ENCODE peak calls at places on chromosomes 16 and 17, in seven cellular contexts. K is left ventricle myocardium inferior, I is astrocyte of the spinal cord, C is IMR-90, N is DND-41, Y is sigmoid colon, R is body of pancreas. A is an unnamed sample.

GRCh38 chr17:10613775-10614513 is 43.2 kb downstream of the MYH3 start:
- DNase-seq in K (no peak), I (no peak), C (peak; percentile 13), N (no peak), Y (no peak), R (no peak), A (no peak)

GRCh38 chr16:5735444-5735843 is 637.8 kb upstream of the EEF2KMT start:
- DNase-seq in K (no peak), I (no peak), C (no peak), N (no peak), Y (no peak), R (no peak), A (no peak)

GRCh38 chr16:72467157-72467759 is 295.3 kb upstream of the PMFBP1 start:
- DNase-seq in K (no peak), I (peak; percentile 66), C (peak; percentile 60), N (peak; percentile 8), Y (no peak), R (no peak), A (peak; percentile 43)

GRCh38 chr17:38703742-38704644 is 1.1 kb upstream of the MLLT6 start:
- DNase-seq in K (peak; percentile 84), I (no peak), C (no peak), N (peak; percentile 98), Y (peak; percentile 90), R (peak; percentile 95), A (peak; percentile 93)

GRCh38 chr17:50210249-50211225 is 9.1 kb upstream of the COL1A1 start:
- DNase-seq in K (peak; percentile 57), I (peak; percentile 99), C (peak; percentile 99), N (no peak), Y (peak; percentile 94), R (peak; percentile 44), A (no peak)

GRCh38 chr17:59001158-59001814 is 105.4 kb downstream of the TRIM37 start:
- DNase-seq in K (no peak), I (peak; percentile 61), C (peak; percentile 67), N (no peak), Y (no peak), R (peak; percentile 40), A (no peak)

GRCh38 chr17:17751996-17752821 is 71.0 kb downstream of the RAI1 start:
- DNase-seq in K (peak; percentile 95), I (peak; percentile 95), C (peak; percentile 88), N (peak; percentile 98), Y (peak; percentile 98), R (peak; percentile 97), A (peak; percentile 90)

GRCh38 chr17:68711858-68712257 is 110.7 kb upstream of the FAM20A start:
- DNase-seq in K (no peak), I (no peak), C (peak; percentile 3), N (no peak), Y (no peak), R (no peak), A (no peak)

GRCh38 chr17:38460716-38461650 is 32.7 kb downstream of the ARHGAP23 start:
- DNase-seq in K (no peak), I (no peak), C (no peak), N (no peak), Y (no peak), R (no peak), A (no peak)

GRCh38 chr16:11145173-11145820 is 110.7 kb downstream of the SOCS1 start:
- DNase-seq in K (peak; percentile 53), I (no peak), C (peak; percentile 54), N (no peak), Y (no peak), R (no peak), A (no peak)

GRCh38 chr17:59469786-59470485 is 95.5 kb upstream of the DHX40 start:
- DNase-seq in K (no peak), I (no peak), C (no peak), N (no peak), Y (no peak), R (no peak), A (no peak)

GRCh38 chr16:89143911-89144675 is 27.5 kb upstream of the CDH15 start:
- DNase-seq in K (no peak), I (no peak), C (no peak), N (no peak), Y (no peak), R (no peak), A (no peak)

GRCh38 chr16:69318177-69318910 is 7.2 kb downstream of the VPS4A start:
- DNase-seq in K (no peak), I (no peak), C (no peak), N (no peak), Y (no peak), R (peak; percentile 90), A (no peak)

GRCh38 chr17:82301300-82301915 is 16.0 kb downstream of the CD7 start:
- DNase-seq in K (no peak), I (no peak), C (no peak), N (peak; percentile 75), Y (peak; percentile 59), R (no peak), A (no peak)

GRCh38 chr16:11020792-11021440 is 76.6 kb downstream of the CLEC16A start:
- DNase-seq in K (no peak), I (no peak), C (no peak), N (no peak), Y (no peak), R (no peak), A (no peak)

GRCh38 chr17:4896332-4897197 is 2.8 kb upstream of the C17orf107 start:
- DNase-seq in K (no peak), I (no peak), C (no peak), N (no peak), Y (no peak), R (no peak), A (no peak)

GRCh38 chr17:20184977-20185619 is 175.9 kb downstream of the SPECC1 start:
- DNase-seq in K (no peak), I (no peak), C (no peak), N (no peak), Y (no peak), R (no peak), A (peak; percentile 8)

GRCh38 chr17:27506348-27507218 is 50.3 kb downstream of the KSR1 start:
- DNase-seq in K (no peak), I (peak; percentile 66), C (no peak), N (peak; percentile 60), Y (no peak), R (no peak), A (no peak)

GRCh38 chr16:49836668-49837067 is 19.2 kb downstream of the ZNF423 start:
- DNase-seq in K (no peak), I (no peak), C (no peak), N (no peak), Y (no peak), R (no peak), A (no peak)

GRCh38 chr17:21240375-21241055 is 12.7 kb downstream of the NATD1 start:
- DNase-seq in K (no peak), I (no peak), C (no peak), N (no peak), Y (no peak), R (no peak), A (no peak)

GRCh38 chr17:81097134-81097942 is 62.4 kb downstream of the BAIAP2 start:
- DNase-seq in K (peak; percentile 76), I (peak; percentile 90), C (peak; percentile 84), N (no peak), Y (peak; percentile 93), R (peak; percentile 70), A (no peak)

GRCh38 chr17:45228121-45228941 is 6.6 kb downstream of the FMNL1 start:
- DNase-seq in K (no peak), I (no peak), C (no peak), N (no peak), Y (no peak), R (peak; percentile 57), A (no peak)

GRCh38 chr17:45228985-45229517 is 7.4 kb downstream of the FMNL1 start:
- DNase-seq in K (peak; percentile 89), I (peak; percentile 80), C (peak; percentile 96), N (peak; percentile 54), Y (peak; percentile 96), R (peak; percentile 58), A (no peak)

GRCh38 chr17:45227101-45227591 is 5.5 kb downstream of the FMNL1 start:
- DNase-seq in K (no peak), I (no peak), C (no peak), N (no peak), Y (no peak), R (no peak), A (no peak)

GRCh38 chr17:45226620-45227019 is 4.9 kb downstream of the FMNL1 start:
- DNase-seq in K (no peak), I (no peak), C (no peak), N (no peak), Y (no peak), R (no peak), A (no peak)

GRCh38 chr17:45227631-45228120 is 6.0 kb downstream of the FMNL1 start:
- DNase-seq in K (no peak), I (no peak), C (no peak), N (no peak), Y (no peak), R (no peak), A (no peak)
- H3K4me3 ChIP-seq in K (peak overlapping the region; percentile 53), I (no peak overlapping the region), C (no peak overlapping the region), N (peak overlapping the region; percentile 69), Y (no peak overlapping the region), R (no peak overlapping the region), A (peak overlapping the region; percentile 81)

DNA sequence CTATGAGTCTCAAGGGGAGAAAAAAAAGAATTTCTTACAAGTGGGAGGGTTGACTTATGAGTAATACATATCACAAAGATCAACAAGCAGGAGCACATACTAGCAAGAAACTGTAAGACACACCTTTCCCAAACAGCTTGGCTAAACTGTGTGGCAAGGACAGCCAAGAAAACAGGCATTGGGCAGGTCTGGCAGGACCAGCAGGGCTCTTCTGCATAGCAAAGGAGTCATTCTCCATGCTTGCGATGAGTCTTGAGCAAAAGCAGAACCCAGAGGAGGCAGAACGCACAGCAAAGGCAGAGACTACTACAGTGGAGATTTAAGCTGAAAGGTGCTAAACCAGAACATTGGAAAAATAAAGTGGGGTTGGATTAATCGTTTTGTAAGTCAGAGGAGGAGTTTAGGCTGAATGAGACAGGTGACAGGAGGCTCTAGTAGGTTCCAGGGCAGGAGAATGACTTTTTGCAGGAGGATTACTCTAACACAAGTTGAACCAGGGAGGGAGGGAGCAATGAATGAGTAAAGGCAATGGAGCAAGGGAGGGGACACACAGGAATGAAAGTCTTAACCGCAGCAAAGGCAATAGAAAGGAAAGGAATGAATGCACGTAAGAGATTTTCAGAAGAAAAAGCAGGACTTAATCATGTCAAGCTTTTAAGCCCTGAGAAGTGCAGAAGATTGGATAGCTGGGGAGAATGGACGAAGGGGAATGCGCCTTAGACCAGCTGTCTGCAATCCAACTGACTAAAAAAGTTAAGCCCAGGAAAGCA is 2.7 kb downstream of the N4BP1 start:
- DNase-seq in K (no peak), I (peak; percentile 68), C (peak; percentile 67), N (no peak), Y (no peak), R (peak; percentile 60), A (no peak)
- H3K4me3 ChIP-seq in K (peak overlapping the region; percentile 95), I (no peak overlapping the region), C (no peak overlapping the region), N (peak overlapping the region; percentile 95), Y (no peak overlapping the region), R (no peak overlapping the region), A (no peak overlapping the region)

GRCh38 chr17:43694081-43694870 is 32.6 kb upstream of the MEOX1 start:
- DNase-seq in K (peak; percentile 55), I (peak; percentile 76), C (peak; percentile 75), N (peak; percentile 75), Y (peak; percentile 88), R (peak; percentile 83), A (peak; percentile 72)
- H3K4me3 ChIP-seq in K (no peak overlapping the region), I (no peak overlapping the region), C (no peak overlapping the region), N (no peak overlapping the region), Y (no peak overlapping the region), R (no peak overlapping the region), A (no peak overlapping the region)

DNA sequence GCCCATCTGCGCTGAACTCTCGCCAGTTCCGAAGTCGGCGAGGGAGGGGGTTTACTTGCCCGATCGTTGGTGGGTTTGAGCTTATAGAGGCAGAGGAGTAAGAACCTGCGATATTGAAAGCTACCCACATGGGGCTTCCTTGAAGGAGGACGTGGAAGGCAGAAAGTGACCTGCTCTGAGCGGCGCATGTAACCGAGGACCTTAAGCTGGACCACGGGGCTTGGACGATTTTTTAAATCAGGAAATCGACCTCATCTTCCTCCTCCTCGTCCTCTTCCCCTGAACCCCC is 2.0 kb downstream of the PRAC2 start:
- DNase-seq in K (no peak), I (no peak), C (no peak), N (no peak), Y (peak; percentile 41), R (no peak), A (no peak)
- H3K4me3 ChIP-seq in K (peak overlapping the region; percentile 23), I (no peak overlapping the region), C (no peak overlapping the region), N (no peak overlapping the region), Y (no peak overlapping the region), R (no peak overlapping the region), A (no peak overlapping the region)